ENCODE peak calls at places on chromosome 11, in eight cellular contexts. C is IMR-90, D is fibroblast of lung, H is dorsolateral prefrontal cortex, W is BE2C, Z is mammary epithelial cell, P is sigmoid colon, M is hepatocyte. B is an unnamed sample.

GRCh38 chr11:108662700-108663099 is 2.2 kb upstream of the DDX10 start:
- DNase-seq in C (no peak), D (no peak), H (no peak), W (no peak), Z (no peak), P (no peak), M (no peak), B (no peak)

GRCh38 chr11:128484172-128484571 is 103.2 kb downstream of the ETS1 start:
- DNase-seq in C (no peak), D (no peak), H (no peak), W (no peak), Z (no peak), P (no peak), M (no peak), B (no peak)

GRCh38 chr11:110903830-110904229 is 191.6 kb upstream of the ARHGAP20 start:
- DNase-seq in C (peak), D (peak), H (no peak), W (no peak), Z (no peak), P (no peak), M (peak), B (no peak)

GRCh38 chr11:1161410-1162152 is 3.8 kb downstream of the MUC5AC start:
- DNase-seq in C (no peak), D (no peak), H (no peak), W (no peak), Z (no peak), P (peak), M (no peak), B (no peak)

GRCh38 chr11:1445741-1446445 is 40.7 kb downstream of the MOB2 start:
- DNase-seq in C (no peak), D (no peak), H (no peak), W (no peak), Z (no peak), P (no peak), M (no peak), B (no peak)

GRCh38 chr11:120563698-120564572 is 52.4 kb downstream of the GRIK4 start:
- DNase-seq in C (no peak), D (peak), H (peak), W (peak), Z (no peak), P (no peak), M (peak), B (peak)

GRCh38 chr11:115256326-115257197 is 247.7 kb downstream of the CADM1 start:
- DNase-seq in C (no peak), D (no peak), H (no peak), W (no peak), Z (no peak), P (no peak), M (no peak), B (no peak)

GRCh38 chr11:34653031-34653430 is 32.1 kb downstream of the EHF start:
- DNase-seq in C (no peak), D (no peak), H (no peak), W (no peak), Z (no peak), P (no peak), M (no peak), B (no peak)

GRCh38 chr11:112005422-112006094 is 19.6 kb upstream of the DLAT start:
- DNase-seq in C (no peak), D (no peak), H (no peak), W (no peak), Z (no peak), P (no peak), M (no peak), B (no peak)

GRCh38 chr11:74321487-74322188 is 10.2 kb upstream of the P4HA3 start:
- DNase-seq in C (peak), D (peak), H (no peak), W (peak), Z (peak), P (no peak), M (peak), B (no peak)

GRCh38 chr11:130737041-130737830 is 179.0 kb downstream of the SNX19 start:
- DNase-seq in C (no peak), D (peak), H (no peak), W (no peak), Z (no peak), P (no peak), M (no peak), B (no peak)

GRCh38 chr11:117809236-117810055 is 12.4 kb upstream of the DSCAML1 start:
- DNase-seq in C (peak), D (peak), H (peak), W (peak), Z (peak), P (peak), M (peak), B (no peak)

GRCh38 chr11:67632175-67632981 is 2.6 kb upstream of the NUDT8 start:
- DNase-seq in C (no peak), D (no peak), H (no peak), W (no peak), Z (no peak), P (peak), M (peak), B (no peak)

GRCh38 chr11:68042219-68043028 is 3.6 kb downstream of the TCIRG1 start:
- DNase-seq in C (no peak), D (no peak), H (no peak), W (peak), Z (no peak), P (peak), M (no peak), B (no peak)

GRCh38 chr11:11584446-11584810 is 37.4 kb downstream of the GALNT18 start:
- DNase-seq in C (peak), D (peak), H (no peak), W (no peak), Z (peak), P (no peak), M (peak), B (no peak)

GRCh38 chr11:60303661-60304060 is 23.2 kb downstream of the MS4A4A start:
- DNase-seq in C (no peak), D (no peak), H (no peak), W (no peak), Z (no peak), P (no peak), M (no peak), B (no peak)

GRCh38 chr11:128294685-128295079 is 292.7 kb downstream of the ETS1 start:
- DNase-seq in C (peak), D (peak), H (no peak), W (no peak), Z (no peak), P (no peak), M (no peak), B (no peak)

GRCh38 chr11:16338397-16338796 is 17.9 kb downstream of the SOX6 start:
- DNase-seq in C (peak), D (peak), H (no peak), W (no peak), Z (peak), P (no peak), M (no peak), B (no peak)

GRCh38 chr11:46112961-46113617 is 8.2 kb downstream of the PHF21A start:
- DNase-seq in C (peak), D (peak), H (no peak), W (peak), Z (peak), P (no peak), M (peak), B (no peak)

DNA sequence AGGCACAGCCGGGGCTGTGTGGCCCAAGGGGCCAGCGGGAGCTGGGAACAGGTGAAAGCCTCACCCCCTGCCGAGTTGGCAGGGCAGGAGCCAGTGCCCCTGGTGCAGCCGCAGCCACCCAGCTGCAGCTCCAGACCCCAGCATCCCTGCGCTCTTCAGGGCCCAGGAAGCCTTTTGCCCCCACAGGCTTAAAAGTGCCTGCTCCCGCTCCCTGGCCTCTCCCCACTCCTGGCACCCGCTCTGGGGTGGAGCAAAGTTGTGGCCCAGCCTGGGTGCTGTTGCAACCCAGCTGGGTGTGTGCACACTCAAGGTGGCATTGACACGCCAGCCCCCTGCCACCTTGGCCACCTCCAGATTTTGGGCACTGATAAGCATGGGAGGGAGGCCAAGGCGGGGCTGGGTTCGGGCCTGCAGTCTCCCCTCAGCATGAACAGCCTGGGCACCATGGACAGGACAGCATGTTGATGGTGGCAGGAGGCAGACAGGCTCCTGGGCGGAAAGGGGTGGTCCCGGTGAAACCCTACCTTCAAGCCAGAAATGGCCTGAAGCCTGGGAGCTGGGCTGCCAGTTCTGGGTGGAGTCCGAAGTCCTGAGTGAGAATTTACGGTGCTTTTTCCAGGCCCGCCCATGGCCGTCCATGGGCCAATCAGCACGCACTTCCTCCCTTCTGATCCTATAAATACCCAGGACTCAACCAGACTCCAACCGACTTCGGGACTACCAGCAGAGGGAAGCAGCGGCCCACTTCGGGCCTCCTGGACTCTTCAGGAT is 23.5 kb upstream of the RNASEH2C start:
- DNase-seq in C (no peak), D (no peak), H (no peak), W (peak), Z (no peak), P (no peak), M (peak), B (no peak)
- TF ChIP-seq CTCF in C (peak), D (no peak), H (no peak), W (peak), Z (no peak), P (no peak), M (peak), B (peak)

GRCh38 chr11:12865871-12866595 is 143.1 kb upstream of the RASSF10 start:
- DNase-seq in C (no peak), D (no peak), H (no peak), W (no peak), Z (no peak), P (no peak), M (no peak), B (no peak)

GRCh38 chr11:12871251-12871650 is 137.9 kb upstream of the RASSF10 start:
- DNase-seq in C (no peak), D (peak), H (no peak), W (no peak), Z (no peak), P (no peak), M (no peak), B (no peak)

GRCh38 chr11:12871788-12872321 is 137.3 kb upstream of the RASSF10 start:
- DNase-seq in C (peak), D (peak), H (no peak), W (peak), Z (peak), P (no peak), M (no peak), B (no peak)

GRCh38 chr11:12867531-12867930 is 141.6 kb upstream of the RASSF10 start:
- DNase-seq in C (no peak), D (no peak), H (no peak), W (no peak), Z (no peak), P (no peak), M (no peak), B (no peak)

GRCh38 chr11:12868315-12869073 is 140.6 kb upstream of the RASSF10 start:
- DNase-seq in C (peak), D (peak), H (no peak), W (no peak), Z (no peak), P (no peak), M (no peak), B (no peak)
- TF ChIP-seq CTCF in C (peak), D (peak), H (peak), W (peak), Z (peak), P (no peak), M (peak), B (peak)

DNA sequence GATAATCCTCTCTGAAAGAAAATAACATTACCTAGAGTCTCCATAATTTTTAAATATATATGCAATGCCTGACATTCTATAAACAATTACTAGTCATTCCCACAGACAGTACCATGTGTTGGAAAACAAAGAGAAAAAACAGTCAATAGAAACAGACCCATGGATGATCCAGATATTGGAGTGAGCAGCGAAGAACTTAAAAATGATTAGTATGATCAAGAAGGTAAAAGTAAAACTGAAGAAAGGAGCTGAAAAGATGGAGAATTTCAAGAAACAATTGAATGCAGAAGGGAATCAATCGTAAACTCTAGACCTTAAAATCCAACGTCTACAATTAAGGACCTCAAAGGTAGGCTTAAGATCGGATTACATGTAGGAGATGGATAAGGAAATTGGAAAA is 330.6 kb downstream of the SHANK2 start:
- DNase-seq in C (no peak), D (no peak), H (no peak), W (no peak), Z (no peak), P (no peak), M (no peak), B (no peak)
- TF ChIP-seq CTCF in C (no peak), D (no peak), H (no peak), W (no peak), Z (no peak), P (no peak), M (no peak), B (no peak)

GRCh38 chr11:64649304-64649703 is 58.3 kb downstream of the SLC22A12 start:
- DNase-seq in C (no peak), D (no peak), H (no peak), W (peak), Z (peak), P (no peak), M (peak), B (no peak)
- TF ChIP-seq CTCF in C (peak), D (peak), H (peak), W (peak), Z (peak), P (peak), M (peak), B (peak)

DNA sequence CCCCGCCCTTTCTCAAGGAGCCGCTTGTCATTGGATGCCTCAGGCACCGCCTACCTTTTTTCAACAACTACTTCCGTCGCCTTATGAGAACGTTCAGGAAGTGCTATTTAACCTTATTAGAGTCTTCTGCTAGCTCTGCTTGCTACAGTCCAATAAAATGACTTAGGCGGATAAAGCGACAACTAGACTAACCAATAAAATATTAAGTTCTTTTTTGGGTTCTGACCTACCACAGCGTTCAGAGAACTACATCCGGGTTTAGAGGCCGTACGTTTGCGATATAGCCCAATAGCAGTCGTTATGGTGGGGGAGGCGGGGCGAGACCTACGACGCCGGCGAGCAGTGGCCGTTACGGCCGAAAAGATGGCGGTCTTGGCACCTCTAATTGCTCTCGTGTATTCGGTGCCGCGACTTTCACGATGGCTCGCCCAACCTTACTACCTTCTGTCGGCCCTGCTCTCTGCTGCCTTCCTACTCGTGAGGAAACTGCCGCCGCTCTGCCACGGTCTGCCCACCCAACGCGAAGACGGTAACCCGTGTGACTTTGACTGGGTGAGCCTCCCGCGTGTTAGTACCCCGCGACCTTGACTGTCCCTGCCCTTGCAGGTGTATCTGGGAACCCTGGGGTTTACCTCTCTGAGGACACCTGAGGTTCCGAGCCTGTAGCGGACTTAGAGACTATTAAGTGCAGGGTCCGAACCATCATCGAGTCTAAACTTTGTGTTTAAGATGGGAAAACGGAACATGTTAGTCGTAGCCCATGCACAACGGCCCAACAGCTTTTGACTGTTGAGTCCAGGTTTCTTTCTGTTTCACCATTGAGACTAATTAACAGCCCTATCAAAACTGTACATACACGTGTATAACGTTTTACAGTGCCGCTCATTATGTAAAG is at the start of gene TMX2:
- DNase-seq in C (peak), D (peak), H (peak), W (peak), Z (peak), P (peak), M (peak), B (peak)
- TF ChIP-seq CTCF in C (no peak), D (no peak), H (peak), W (no peak), Z (no peak), P (no peak), M (no peak), B (no peak)

GRCh38 chr11:78417888-78418583 is 416 bp upstream of the GAB2 start:
- DNase-seq in C (peak), D (peak), H (peak), W (peak), Z (peak), P (peak), M (peak), B (peak)
- TF ChIP-seq CTCF in C (peak), D (no peak), H (peak), W (no peak), Z (no peak), P (no peak), M (no peak), B (no peak)

B was measured in progenitor cell of endocrine pancreas.